ENCODE peak calls at places on chromosomes 2 and 18, in seven cellular contexts. One of them, this sample, is unnamed.

GRCh38 chr2:162890690-162891311 is 52.2 kb upstream of the KCNH7 start:
- DNase-seq in AML-193: peak
- DNase-seq in upper lobe of right lung: no peak
- DNase-seq in kidney epithelial cell: peak
- DNase-seq in NCI-H187 treated with DMSO at 0.1 percent for 48 hours: no peak
- DNase-seq in amniotic stem cell: peak
- DNase-seq in stimulated activated CD4-positive, alpha-beta T cell treated with anti-CD3 and anti-CD28 coated beads, TNF-alpha, amount 100 ng/mL, for 24 hours: no peak
- DNase-seq in this sample: peak

GRCh38 chr18:47677952-47678351 is 252.5 kb downstream of the SMAD2 start:
- DNase-seq in kidney epithelial cell: no peak
- DNase-seq in NCI-H187 treated with DMSO at 0.1 percent for 48 hours: no peak
- DNase-seq in upper lobe of right lung: no peak
- DNase-seq in AML-193: no peak
- DNase-seq in amniotic stem cell: no peak
- DNase-seq in stimulated activated CD4-positive, alpha-beta T cell treated with anti-CD3 and anti-CD28 coated beads, TNF-alpha, amount 100 ng/mL, for 24 hours: no peak
- DNase-seq in this sample: no peak

GRCh38 chr2:63888490-63889402 is 47.0 kb downstream of the UGP2 start:
- DNase-seq in NCI-H187 treated with DMSO at 0.1 percent for 48 hours: no peak
- DNase-seq in amniotic stem cell: peak
- DNase-seq in kidney epithelial cell: peak
- DNase-seq in stimulated activated CD4-positive, alpha-beta T cell treated with anti-CD3 and anti-CD28 coated beads, TNF-alpha, amount 100 ng/mL, for 24 hours: peak
- DNase-seq in upper lobe of right lung: no peak
- DNase-seq in AML-193: peak
- DNase-seq in this sample: no peak

GRCh38 chr2:30266051-30266621 is 34.8 kb downstream of the LBH start:
- DNase-seq in upper lobe of right lung: no peak
- DNase-seq in AML-193: peak
- DNase-seq in NCI-H187 treated with DMSO at 0.1 percent for 48 hours: no peak
- DNase-seq in amniotic stem cell: no peak
- DNase-seq in kidney epithelial cell: no peak
- DNase-seq in stimulated activated CD4-positive, alpha-beta T cell treated with anti-CD3 and anti-CD28 coated beads, TNF-alpha, amount 100 ng/mL, for 24 hours: no peak
- DNase-seq in this sample: no peak

GRCh38 chr2:40540026-40540425 is 88.1 kb upstream of the SLC8A1 start:
- DNase-seq in upper lobe of right lung: no peak
- DNase-seq in AML-193: no peak
- DNase-seq in amniotic stem cell: no peak
- DNase-seq in stimulated activated CD4-positive, alpha-beta T cell treated with anti-CD3 and anti-CD28 coated beads, TNF-alpha, amount 100 ng/mL, for 24 hours: no peak
- DNase-seq in kidney epithelial cell: no peak
- DNase-seq in NCI-H187 treated with DMSO at 0.1 percent for 48 hours: peak
- DNase-seq in this sample: no peak

GRCh38 chr2:9315280-9315847 is 108.0 kb downstream of the ITGB1BP1 start:
- DNase-seq in AML-193: no peak
- DNase-seq in amniotic stem cell: no peak
- DNase-seq in upper lobe of right lung: no peak
- DNase-seq in stimulated activated CD4-positive, alpha-beta T cell treated with anti-CD3 and anti-CD28 coated beads, TNF-alpha, amount 100 ng/mL, for 24 hours: no peak
- DNase-seq in NCI-H187 treated with DMSO at 0.1 percent for 48 hours: no peak
- DNase-seq in kidney epithelial cell: peak
- DNase-seq in this sample: no peak

GRCh38 chr18:63882333-63883141 is 5.0 kb upstream of the SERPINB2 start:
- DNase-seq in NCI-H187 treated with DMSO at 0.1 percent for 48 hours: no peak
- DNase-seq in amniotic stem cell: peak
- DNase-seq in upper lobe of right lung: no peak
- DNase-seq in AML-193: no peak
- DNase-seq in stimulated activated CD4-positive, alpha-beta T cell treated with anti-CD3 and anti-CD28 coated beads, TNF-alpha, amount 100 ng/mL, for 24 hours: no peak
- DNase-seq in kidney epithelial cell: peak
- DNase-seq in this sample: peak

GRCh38 chr18:79385749-79386341 is 9.9 kb upstream of the NFATC1 start:
- DNase-seq in NCI-H187 treated with DMSO at 0.1 percent for 48 hours: no peak
- DNase-seq in stimulated activated CD4-positive, alpha-beta T cell treated with anti-CD3 and anti-CD28 coated beads, TNF-alpha, amount 100 ng/mL, for 24 hours: no peak
- DNase-seq in kidney epithelial cell: no peak
- DNase-seq in AML-193: no peak
- DNase-seq in upper lobe of right lung: peak
- DNase-seq in amniotic stem cell: no peak
- DNase-seq in this sample: no peak

GRCh38 chr2:171652411-171652775 is 34.9 kb upstream of the DYNC1I2 start:
- DNase-seq in AML-193: no peak
- DNase-seq in kidney epithelial cell: no peak
- DNase-seq in amniotic stem cell: no peak
- DNase-seq in NCI-H187 treated with DMSO at 0.1 percent for 48 hours: no peak
- DNase-seq in stimulated activated CD4-positive, alpha-beta T cell treated with anti-CD3 and anti-CD28 coated beads, TNF-alpha, amount 100 ng/mL, for 24 hours: no peak
- DNase-seq in upper lobe of right lung: no peak
- DNase-seq in this sample: no peak

GRCh38 chr2:96687266-96687665 is 44.7 kb downstream of the FER1L5 start:
- DNase-seq in amniotic stem cell: no peak
- DNase-seq in AML-193: no peak
- DNase-seq in stimulated activated CD4-positive, alpha-beta T cell treated with anti-CD3 and anti-CD28 coated beads, TNF-alpha, amount 100 ng/mL, for 24 hours: no peak
- DNase-seq in upper lobe of right lung: peak
- DNase-seq in kidney epithelial cell: no peak
- DNase-seq in NCI-H187 treated with DMSO at 0.1 percent for 48 hours: no peak
- DNase-seq in this sample: no peak

GRCh38 chr2:69184224-69184623 is 171.2 kb downstream of the ANTXR1 start:
- DNase-seq in kidney epithelial cell: no peak
- DNase-seq in upper lobe of right lung: no peak
- DNase-seq in stimulated activated CD4-positive, alpha-beta T cell treated with anti-CD3 and anti-CD28 coated beads, TNF-alpha, amount 100 ng/mL, for 24 hours: no peak
- DNase-seq in NCI-H187 treated with DMSO at 0.1 percent for 48 hours: no peak
- DNase-seq in AML-193: no peak
- DNase-seq in amniotic stem cell: no peak
- DNase-seq in this sample: no peak

This sample was measured in SJSA1.